ENCODE peak calls at places on chromosome 1, in five cellular contexts. P, N, D, U and H are unnamed samples. For H3K4me1, the result is how much of the 10 kb centered on the place peaks cover.

GRCh38 chr1:185534806-185535205 is 199.4 kb upstream of the HMCN1 start:
- DNase-seq in P (no peak), N (no peak), D (no peak), U (no peak), H (no peak)

GRCh38 chr1:43316738-43317520 is 16.1 kb downstream of the TIE1 start:
- DNase-seq in P (no peak), N (no peak), D (no peak), U (no peak), H (peak)

GRCh38 chr1:164673584-164674214 is 114.7 kb downstream of the PBX1 start:
- DNase-seq in P (no peak), N (no peak), D (peak), U (peak), H (peak)

GRCh38 chr1:157173900-157174410 is 35.8 kb upstream of the ETV3 start:
- DNase-seq in P (no peak), N (no peak), D (no peak), U (no peak), H (no peak)

GRCh38 chr1:193335797-193336428 is 149.5 kb upstream of the B3GALT2 start:
- DNase-seq in P (peak), N (no peak), D (no peak), U (no peak), H (no peak)

GRCh38 chr1:63152572-63152971 is 169.8 kb upstream of the FOXD3 start:
- DNase-seq in P (no peak), N (no peak), D (no peak), U (no peak), H (no peak)

GRCh38 chr1:51559501-51559900 is 40.4 kb upstream of the EPS15 start:
- DNase-seq in P (no peak), N (no peak), D (no peak), U (no peak), H (no peak)

GRCh38 chr1:101967871-101968270 is 28.9 kb downstream of the OLFM3 start:
- DNase-seq in P (no peak), N (no peak), D (no peak), U (no peak), H (no peak)

GRCh38 chr1:24438423-24438901 is 22.9 kb downstream of the NIPAL3 start:
- DNase-seq in P (peak), N (no peak), D (peak), U (no peak), H (peak)

GRCh38 chr1:26168410-26169167 is at the start of gene C1orf232:
- DNase-seq in P (no peak), N (no peak), D (no peak), U (no peak), H (no peak)

GRCh38 chr1:37477198-37477931 is 3.0 kb downstream of the ZC3H12A start:
- DNase-seq in P (no peak), N (peak), D (peak), U (peak), H (peak)

GRCh38 chr1:113401067-113401466 is 10.8 kb downstream of the MAGI3 start:
- DNase-seq in P (no peak), N (no peak), D (no peak), U (no peak), H (no peak)

GRCh38 chr1:216119600-216119999 is 303.6 kb downstream of the USH2A start:
- DNase-seq in P (peak), N (no peak), D (peak), U (peak), H (no peak)

GRCh38 chr1:47870946-47871750 is 126.0 kb downstream of the TRABD2B start:
- DNase-seq in P (no peak), N (no peak), D (no peak), U (no peak), H (no peak)

GRCh38 chr1:41348394-41348793 is 12.8 kb upstream of the FOXO6 start:
- DNase-seq in P (no peak), N (no peak), D (no peak), U (no peak), H (peak)

GRCh38 chr1:28267633-28268032 is 8.3 kb downstream of the SESN2 start:
- DNase-seq in P (no peak), N (no peak), D (no peak), U (no peak), H (no peak)

GRCh38 chr1:65440322-65440864 is 19.9 kb downstream of the LEPR start:
- DNase-seq in P (no peak), N (no peak), D (no peak), U (no peak), H (no peak)

GRCh38 chr1:38677311-38677710 is 182.3 kb downstream of the RRAGC start:
- DNase-seq in P (no peak), N (no peak), D (no peak), U (no peak), H (no peak)

GRCh38 chr1:169094897-169095569 is 11.5 kb upstream of the ATP1B1 start:
- DNase-seq in P (no peak), N (peak), D (no peak), U (no peak), H (no peak)

GRCh38 chr1:66564250-66564649 is 30.3 kb downstream of the SGIP1 start:
- DNase-seq in P (peak), N (no peak), D (no peak), U (no peak), H (no peak)

GRCh38 chr1:14975119-14975518 is 178.4 kb upstream of the TMEM51 start:
- DNase-seq in P (no peak), N (no peak), D (no peak), U (no peak), H (no peak)

GRCh38 chr1:91795601-91796389 is 90.2 kb downstream of the TGFBR3 start:
- DNase-seq in P (peak), N (no peak), D (no peak), U (no peak), H (no peak)

GRCh38 chr1:234849824-234850223 is 239.8 kb upstream of the IRF2BP2 start:
- DNase-seq in P (no peak), N (peak), D (no peak), U (no peak), H (no peak)

GRCh38 chr1:84020151-84020550 is 21.2 kb upstream of the TTLL7 start:
- DNase-seq in P (no peak), N (no peak), D (no peak), U (no peak), H (no peak)

GRCh38 chr1:25559031-25559430 is 15.6 kb downstream of the LDLRAP1 start:
- DNase-seq in P (no peak), N (no peak), D (no peak), U (no peak), H (no peak)

GRCh38 chr1:8078176-8078671 is 52.1 kb upstream of the ERRFI1 start:
- DNase-seq in P (peak), N (no peak), D (no peak), U (no peak), H (peak)

GRCh38 chr1:32816676-32817158 is 441 bp downstream of the YARS1 start:
- DNase-seq in P (peak), N (peak), D (peak), U (no peak), H (no peak)

GRCh38 chr1:17914987-17915386 is 159.9 kb downstream of the ACTL8 start:
- DNase-seq in P (no peak), N (no peak), D (no peak), U (no peak), H (peak)

GRCh38 chr1:180912801-180913616 is at the start of gene KIAA1614:
- DNase-seq in P (peak), N (no peak), D (peak), U (no peak), H (peak)

GRCh38 chr1:39818482-39818881 is 29.8 kb upstream of the BMP8B start:
- DNase-seq in P (no peak), N (peak), D (no peak), U (no peak), H (no peak)

GRCh38 chr1:2935766-2936390 is 85.4 kb upstream of the ACTRT2 start:
- DNase-seq in P (no peak), N (no peak), D (no peak), U (no peak), H (no peak)

GRCh38 chr1:201171063-201172036 is 17.1 kb upstream of the TMEM9 start:
- DNase-seq in P (peak), N (peak), D (peak), U (no peak), H (peak)

GRCh38 chr1:113094506-113094905 is 21.5 kb downstream of the LRIG2 start:
- DNase-seq in P (no peak), N (no peak), D (no peak), U (no peak), H (no peak)

GRCh38 chr1:39226836-39227235 is 22.3 kb downstream of the MACF1 start:
- DNase-seq in P (no peak), N (no peak), D (no peak), U (no peak), H (no peak)

GRCh38 chr1:180773210-180773865 is 139.4 kb upstream of the KIAA1614 start:
- DNase-seq in P (peak), N (no peak), D (no peak), U (no peak), H (no peak)

GRCh38 chr1:114755006-114755936 is 2.5 kb downstream of the CSDE1 start:
- DNase-seq in P (no peak), N (no peak), D (no peak), U (peak), H (no peak)

GRCh38 chr1:206508956-206509355 is 1.6 kb downstream of the RASSF5 start:
- DNase-seq in P (peak), N (no peak), D (no peak), U (no peak), H (no peak)

GRCh38 chr1:1630191-1630964 is 1.6 kb upstream of the MMP23B start:
- DNase-seq in P (peak), N (peak), D (peak), U (peak), H (peak)

GRCh38 chr1:29436386-29436785 is 200.1 kb downstream of the PTPRU start:
- DNase-seq in P (no peak), N (no peak), D (no peak), U (no peak), H (peak)

DNA sequence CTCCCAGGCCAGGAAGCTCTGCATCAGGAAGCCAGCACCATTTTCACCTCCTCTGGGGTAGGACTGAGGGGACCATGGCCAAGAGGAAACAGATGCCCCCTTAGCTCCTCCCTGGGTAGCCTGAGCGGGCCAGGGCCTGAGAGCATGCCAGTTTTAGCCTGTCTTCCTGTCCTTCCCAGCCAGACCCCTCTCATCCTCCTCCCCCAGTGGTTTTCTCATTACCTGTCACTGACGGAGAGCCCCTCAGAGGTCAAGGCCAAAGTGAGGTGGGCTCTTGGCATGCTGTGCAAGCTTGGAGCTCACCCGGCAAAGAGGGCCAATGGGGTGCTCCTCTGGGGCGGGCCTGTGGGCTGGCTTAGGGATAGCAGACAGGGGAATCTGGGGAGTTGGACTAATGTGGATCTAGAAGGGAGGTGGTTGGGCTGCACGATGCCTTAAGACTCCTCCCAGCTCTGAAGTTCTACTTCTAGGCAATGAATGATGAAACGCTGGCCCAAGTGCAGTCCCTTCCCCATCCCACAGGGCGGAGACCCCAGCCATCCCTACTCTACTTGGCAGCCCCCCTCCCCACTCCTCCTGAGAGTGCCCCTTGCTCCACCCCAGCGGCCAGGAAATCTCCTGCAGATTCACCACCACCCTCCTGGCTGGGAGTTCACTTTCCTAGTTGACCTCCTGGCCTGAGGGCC is 9.5 kb upstream of the LMNA start:
- DNase-seq in P (peak), N (no peak), D (no peak), U (no peak), H (peak)
- H3K4me1 ChIP-seq in P (under half), N (half or more), D (half or more), U (under half), H (under half)

GRCh38 chr1:98045211-98046030 is 124.6 kb upstream of the DPYD start:
- DNase-seq in P (peak), N (no peak), D (peak), U (no peak), H (peak)

GRCh38 chr1:98051065-98051675 is 130.3 kb upstream of the DPYD start:
- DNase-seq in P (peak), N (peak), D (peak), U (peak), H (peak)

GRCh38 chr1:98046031-98046641 is 125.3 kb upstream of the DPYD start:
- DNase-seq in P (peak), N (no peak), D (peak), U (no peak), H (peak)

GRCh38 chr1:98048234-98048633 is 127.4 kb upstream of the DPYD start:
- DNase-seq in P (peak), N (peak), D (peak), U (peak), H (peak)

DNA sequence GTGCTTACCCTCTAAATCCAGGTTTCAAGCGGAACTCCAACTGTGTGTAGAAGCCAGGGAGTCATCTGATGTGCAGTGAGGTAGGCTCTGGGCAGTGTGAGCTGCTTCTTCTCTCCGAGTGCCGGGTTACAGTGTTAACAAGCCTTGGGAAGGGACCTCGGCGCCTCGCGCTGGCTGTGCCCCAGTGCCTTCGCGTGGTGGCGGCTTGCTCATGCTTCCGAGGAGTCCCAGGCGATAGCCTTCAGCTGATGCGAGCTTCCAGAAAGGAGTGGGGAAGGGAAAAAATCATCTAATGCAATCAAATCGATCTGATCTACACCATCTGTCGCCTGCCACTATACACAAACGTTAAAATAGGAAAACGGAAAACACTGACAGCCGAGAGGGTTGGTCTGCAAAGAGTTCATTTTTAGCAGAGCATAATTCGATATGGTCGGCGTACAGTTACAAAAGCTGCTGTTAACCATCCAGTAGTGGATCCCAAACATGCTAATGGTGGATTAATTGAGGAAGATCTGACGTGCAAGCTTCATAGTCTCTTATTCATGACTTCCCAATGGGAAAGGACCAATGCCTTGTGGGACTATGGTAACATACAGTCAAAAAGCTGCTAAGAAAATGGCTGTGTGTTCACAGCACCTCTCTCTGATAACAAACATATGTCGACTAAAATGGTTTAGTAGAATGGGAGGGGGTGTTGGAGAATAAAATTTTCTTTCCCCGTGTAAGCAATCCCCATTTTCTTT is 128.7 kb upstream of the DPYD start:
- DNase-seq in P (peak), N (no peak), D (peak), U (no peak), H (peak)
- H3K4me3 ChIP-seq in P (peak), N (no peak), D (peak), U (no peak), H (peak)

GRCh38 chr1:173255214-173255813 is 48.2 kb upstream of the TNFSF4 start:
- DNase-seq in P (peak), N (no peak), D (peak), U (peak), H (peak)
- TF ChIP-seq CTCF in P (peak), N (peak), D (peak), U (peak), H (peak)

GRCh38 chr1:53892911-53893310 is 1.1 kb upstream of the DIO1 start:
- DNase-seq in P (no peak), N (no peak), D (no peak), U (no peak), H (no peak)

GRCh38 chr1:53895421-53895820 is 1.4 kb downstream of the DIO1 start:
- DNase-seq in P (no peak), N (no peak), D (no peak), U (no peak), H (peak)

GRCh38 chr1:53893999-53894636 is at the start of gene DIO1:
- DNase-seq in P (no peak), N (no peak), D (no peak), U (no peak), H (peak)

GRCh38 chr1:53896673-53897229 is 2.8 kb downstream of the DIO1 start:
- DNase-seq in P (peak), N (no peak), D (no peak), U (no peak), H (no peak)

GRCh38 chr1:53894644-53895043 is 657 bp downstream of the DIO1 start:
- DNase-seq in P (no peak), N (no peak), D (no peak), U (no peak), H (no peak)
- H3K4me1 ChIP-seq in P (under half), N (under half), D (under half), U (under half), H (under half)

GRCh38 chr1:232628335-232629214 is 1.4 kb downstream of the SIPA1L2 start:
- DNase-seq in P (peak), N (no peak), D (peak), U (peak), H (no peak)

GRCh38 chr1:232629250-232630046 is 485 bp downstream of the SIPA1L2 start:
- DNase-seq in P (peak), N (peak), D (peak), U (no peak), H (peak)

GRCh38 chr1:232626452-232626851 is 3.5 kb downstream of the SIPA1L2 start:
- DNase-seq in P (no peak), N (no peak), D (no peak), U (no peak), H (no peak)

GRCh38 chr1:232627171-232627570 is 2.8 kb downstream of the SIPA1L2 start:
- DNase-seq in P (no peak), N (no peak), D (no peak), U (no peak), H (no peak)

GRCh38 chr1:232627645-232628334 is 2.1 kb downstream of the SIPA1L2 start:
- DNase-seq in P (peak), N (no peak), D (peak), U (peak), H (peak)
- H3K4me3 ChIP-seq in P (no peak), N (peak), D (no peak), U (peak), H (peak)

GRCh38 chr1:179587336-179587735 is 4.3 kb upstream of the TDRD5 start:
- DNase-seq in P (no peak), N (no peak), D (no peak), U (no peak), H (no peak)

GRCh38 chr1:179583869-179584268 is 7.8 kb upstream of the TDRD5 start:
- DNase-seq in P (no peak), N (no peak), D (no peak), U (no peak), H (peak)

GRCh38 chr1:179588425-179589024 is 3.1 kb upstream of the TDRD5 start:
- DNase-seq in P (no peak), N (no peak), D (no peak), U (no peak), H (no peak)

GRCh38 chr1:179589524-179589923 is 2.1 kb upstream of the TDRD5 start:
- DNase-seq in P (no peak), N (no peak), D (no peak), U (no peak), H (no peak)

GRCh38 chr1:179586107-179586823 is 5.4 kb upstream of the TDRD5 start:
- DNase-seq in P (peak), N (peak), D (peak), U (no peak), H (peak)
- TF ChIP-seq CTCF in P (peak), N (peak), D (peak), U (no peak), H (peak)

GRCh38 chr1:203640117-203640516 is 13.5 kb downstream of the ATP2B4 start:
- DNase-seq in P (no peak), N (no peak), D (no peak), U (no peak), H (no peak)
- H3K4me1 ChIP-seq in P (under half), N (under half), D (under half), U (under half), H (under half)

GRCh38 chr1:10901894-10902805 is 105.7 kb upstream of the CASZ1 start:
- DNase-seq in P (no peak), N (no peak), D (no peak), U (no peak), H (peak)

GRCh38 chr1:10900691-10901090 is 104.2 kb upstream of the CASZ1 start:
- DNase-seq in P (no peak), N (no peak), D (no peak), U (no peak), H (peak)

GRCh38 chr1:10899490-10900264 is 103.2 kb upstream of the CASZ1 start:
- DNase-seq in P (no peak), N (no peak), D (no peak), U (no peak), H (no peak)

GRCh38 chr1:10900265-10900651 is 103.8 kb upstream of the CASZ1 start:
- DNase-seq in P (no peak), N (no peak), D (no peak), U (no peak), H (peak)

GRCh38 chr1:10901091-10901893 is 104.8 kb upstream of the CASZ1 start:
- DNase-seq in P (no peak), N (peak), D (peak), U (no peak), H (peak)
- H3K4me3 ChIP-seq in P (no peak), N (no peak), D (no peak), U (no peak), H (no peak)